ENCODE peak calls at places on chromosome 2, in eight cellular contexts. One of them, this sample, is unnamed.

GRCh38 chr2:119123359-119123758 is 35.2 kb downstream of the C1QL2 start:
- DNase-seq in lung: no peak
- DNase-seq in stimulated activated CD4-positive, alpha-beta T cell treated with anti-CD3 and anti-CD28 coated beads, Interleukin-12 subunit alpha, Interleukin-12 subunit beta, amount 100 ng/mL, for 48 hours: no peak
- DNase-seq in NCI-H510A: no peak
- DNase-seq in H4: no peak
- DNase-seq in NCI-H2081 treated with DMSO at 0.1 percent for 48 hours: no peak
- DNase-seq in T1000: no peak
- DNase-seq in dorsolateral prefrontal cortex: peak; percentile 57
- DNase-seq in this sample: no peak

GRCh38 chr2:1745171-1746023 is 1.1 kb upstream of the PXDN start:
- DNase-seq in dorsolateral prefrontal cortex: no peak
- DNase-seq in NCI-H2081 treated with DMSO at 0.1 percent for 48 hours: no peak
- DNase-seq in stimulated activated CD4-positive, alpha-beta T cell treated with anti-CD3 and anti-CD28 coated beads, Interleukin-12 subunit alpha, Interleukin-12 subunit beta, amount 100 ng/mL, for 48 hours: no peak
- DNase-seq in NCI-H510A: no peak
- DNase-seq in lung: peak; percentile 24
- DNase-seq in H4: no peak
- DNase-seq in T1000: no peak
- DNase-seq in this sample: peak; percentile 10

GRCh38 chr2:196685792-196686191 is 46.3 kb downstream of the CCDC150 start:
- DNase-seq in dorsolateral prefrontal cortex: no peak
- DNase-seq in lung: no peak
- DNase-seq in NCI-H2081 treated with DMSO at 0.1 percent for 48 hours: no peak
- DNase-seq in NCI-H510A: no peak
- DNase-seq in T1000: no peak
- DNase-seq in stimulated activated CD4-positive, alpha-beta T cell treated with anti-CD3 and anti-CD28 coated beads, Interleukin-12 subunit alpha, Interleukin-12 subunit beta, amount 100 ng/mL, for 48 hours: no peak
- DNase-seq in H4: no peak
- DNase-seq in this sample: no peak

GRCh38 chr2:236085211-236085610 is 83.0 kb downstream of the GBX2 start:
- DNase-seq in NCI-H2081 treated with DMSO at 0.1 percent for 48 hours: no peak
- DNase-seq in H4: no peak
- DNase-seq in NCI-H510A: no peak
- DNase-seq in T1000: no peak
- DNase-seq in dorsolateral prefrontal cortex: no peak
- DNase-seq in lung: no peak
- DNase-seq in stimulated activated CD4-positive, alpha-beta T cell treated with anti-CD3 and anti-CD28 coated beads, Interleukin-12 subunit alpha, Interleukin-12 subunit beta, amount 100 ng/mL, for 48 hours: no peak
- DNase-seq in this sample: no peak

GRCh38 chr2:10909050-10909995 is 2.4 kb upstream of the KCNF1 start:
- DNase-seq in dorsolateral prefrontal cortex: no peak
- DNase-seq in H4: no peak
- DNase-seq in NCI-H510A: no peak
- DNase-seq in T1000: no peak
- DNase-seq in NCI-H2081 treated with DMSO at 0.1 percent for 48 hours: no peak
- DNase-seq in lung: no peak
- DNase-seq in stimulated activated CD4-positive, alpha-beta T cell treated with anti-CD3 and anti-CD28 coated beads, Interleukin-12 subunit alpha, Interleukin-12 subunit beta, amount 100 ng/mL, for 48 hours: no peak
- DNase-seq in this sample: peak; percentile 81

GRCh38 chr2:72116081-72116533 is 31.6 kb downstream of the CYP26B1 start:
- DNase-seq in NCI-H510A: no peak
- DNase-seq in stimulated activated CD4-positive, alpha-beta T cell treated with anti-CD3 and anti-CD28 coated beads, Interleukin-12 subunit alpha, Interleukin-12 subunit beta, amount 100 ng/mL, for 48 hours: no peak
- DNase-seq in lung: no peak
- DNase-seq in NCI-H2081 treated with DMSO at 0.1 percent for 48 hours: no peak
- DNase-seq in T1000: peak; percentile 68
- DNase-seq in dorsolateral prefrontal cortex: no peak
- DNase-seq in H4: peak; percentile 65
- DNase-seq in this sample: peak; percentile 64

GRCh38 chr2:9071584-9072124 is 68.2 kb upstream of the MBOAT2 start:
- DNase-seq in lung: no peak
- DNase-seq in NCI-H2081 treated with DMSO at 0.1 percent for 48 hours: no peak
- DNase-seq in dorsolateral prefrontal cortex: no peak
- DNase-seq in stimulated activated CD4-positive, alpha-beta T cell treated with anti-CD3 and anti-CD28 coated beads, Interleukin-12 subunit alpha, Interleukin-12 subunit beta, amount 100 ng/mL, for 48 hours: no peak
- DNase-seq in H4: no peak
- DNase-seq in NCI-H510A: no peak
- DNase-seq in T1000: no peak
- DNase-seq in this sample: no peak

GRCh38 chr2:216619411-216620393 is 13.5 kb upstream of the IGFBP2 start:
- DNase-seq in H4: peak; percentile 30
- DNase-seq in T1000: no peak
- DNase-seq in NCI-H510A: peak; percentile 68
- DNase-seq in lung: no peak
- DNase-seq in NCI-H2081 treated with DMSO at 0.1 percent for 48 hours: peak; percentile 82
- DNase-seq in dorsolateral prefrontal cortex: no peak
- DNase-seq in stimulated activated CD4-positive, alpha-beta T cell treated with anti-CD3 and anti-CD28 coated beads, Interleukin-12 subunit alpha, Interleukin-12 subunit beta, amount 100 ng/mL, for 48 hours: no peak
- DNase-seq in this sample: no peak

GRCh38 chr2:166376488-166376828 is 714 bp upstream of the SCN9A start:
- DNase-seq in NCI-H2081 treated with DMSO at 0.1 percent for 48 hours: no peak
- DNase-seq in H4: no peak
- DNase-seq in lung: no peak
- DNase-seq in T1000: peak; percentile 3
- DNase-seq in dorsolateral prefrontal cortex: no peak
- DNase-seq in stimulated activated CD4-positive, alpha-beta T cell treated with anti-CD3 and anti-CD28 coated beads, Interleukin-12 subunit alpha, Interleukin-12 subunit beta, amount 100 ng/mL, for 48 hours: no peak
- DNase-seq in NCI-H510A: no peak
- DNase-seq in this sample: no peak

GRCh38 chr2:101120124-101120996 is 30.8 kb downstream of the TBC1D8 start:
- DNase-seq in stimulated activated CD4-positive, alpha-beta T cell treated with anti-CD3 and anti-CD28 coated beads, Interleukin-12 subunit alpha, Interleukin-12 subunit beta, amount 100 ng/mL, for 48 hours: no peak
- DNase-seq in lung: peak; percentile 85
- DNase-seq in H4: peak; percentile 73
- DNase-seq in NCI-H510A: no peak
- DNase-seq in dorsolateral prefrontal cortex: no peak
- DNase-seq in T1000: peak; percentile 38
- DNase-seq in NCI-H2081 treated with DMSO at 0.1 percent for 48 hours: no peak
- DNase-seq in this sample: no peak

GRCh38 chr2:29165362-29166236 is 50.4 kb downstream of the CLIP4 start:
- DNase-seq in stimulated activated CD4-positive, alpha-beta T cell treated with anti-CD3 and anti-CD28 coated beads, Interleukin-12 subunit alpha, Interleukin-12 subunit beta, amount 100 ng/mL, for 48 hours: no peak
- DNase-seq in NCI-H2081 treated with DMSO at 0.1 percent for 48 hours: no peak
- DNase-seq in lung: no peak
- DNase-seq in NCI-H510A: no peak
- DNase-seq in dorsolateral prefrontal cortex: no peak
- DNase-seq in H4: peak; percentile 39
- DNase-seq in T1000: no peak
- DNase-seq in this sample: no peak

GRCh38 chr2:74596584-74596983 is 42.1 kb downstream of the DOK1 start:
- DNase-seq in stimulated activated CD4-positive, alpha-beta T cell treated with anti-CD3 and anti-CD28 coated beads, Interleukin-12 subunit alpha, Interleukin-12 subunit beta, amount 100 ng/mL, for 48 hours: no peak
- DNase-seq in NCI-H2081 treated with DMSO at 0.1 percent for 48 hours: no peak
- DNase-seq in H4: no peak
- DNase-seq in NCI-H510A: no peak
- DNase-seq in dorsolateral prefrontal cortex: no peak
- DNase-seq in T1000: no peak
- DNase-seq in lung: no peak
- DNase-seq in this sample: no peak

GRCh38 chr2:232276739-232277313 is 101.7 kb upstream of the ALPP start:
- DNase-seq in dorsolateral prefrontal cortex: no peak
- DNase-seq in NCI-H2081 treated with DMSO at 0.1 percent for 48 hours: no peak
- DNase-seq in H4: no peak
- DNase-seq in T1000: no peak
- DNase-seq in stimulated activated CD4-positive, alpha-beta T cell treated with anti-CD3 and anti-CD28 coated beads, Interleukin-12 subunit alpha, Interleukin-12 subunit beta, amount 100 ng/mL, for 48 hours: no peak
- DNase-seq in lung: no peak
- DNase-seq in NCI-H510A: no peak
- DNase-seq in this sample: peak; percentile 40

GRCh38 chr2:95029898-95030341 is 4.4 kb downstream of the MAL start:
- DNase-seq in dorsolateral prefrontal cortex: no peak
- DNase-seq in lung: no peak
- DNase-seq in NCI-H510A: no peak
- DNase-seq in T1000: no peak
- DNase-seq in NCI-H2081 treated with DMSO at 0.1 percent for 48 hours: no peak
- DNase-seq in H4: no peak
- DNase-seq in stimulated activated CD4-positive, alpha-beta T cell treated with anti-CD3 and anti-CD28 coated beads, Interleukin-12 subunit alpha, Interleukin-12 subunit beta, amount 100 ng/mL, for 48 hours: no peak
- DNase-seq in this sample: no peak

GRCh38 chr2:68620762-68621161 is 22.6 kb upstream of the PROKR1 start:
- DNase-seq in dorsolateral prefrontal cortex: no peak
- DNase-seq in stimulated activated CD4-positive, alpha-beta T cell treated with anti-CD3 and anti-CD28 coated beads, Interleukin-12 subunit alpha, Interleukin-12 subunit beta, amount 100 ng/mL, for 48 hours: no peak
- DNase-seq in lung: no peak
- DNase-seq in H4: no peak
- DNase-seq in NCI-H510A: no peak
- DNase-seq in T1000: no peak
- DNase-seq in NCI-H2081 treated with DMSO at 0.1 percent for 48 hours: no peak
- DNase-seq in this sample: no peak

GRCh38 chr2:47437287-47437686 is 34.3 kb downstream of the MSH2 start:
- DNase-seq in stimulated activated CD4-positive, alpha-beta T cell treated with anti-CD3 and anti-CD28 coated beads, Interleukin-12 subunit alpha, Interleukin-12 subunit beta, amount 100 ng/mL, for 48 hours: no peak
- DNase-seq in lung: no peak
- DNase-seq in NCI-H510A: no peak
- DNase-seq in H4: peak; percentile 21
- DNase-seq in dorsolateral prefrontal cortex: no peak
- DNase-seq in NCI-H2081 treated with DMSO at 0.1 percent for 48 hours: no peak
- DNase-seq in T1000: no peak
- DNase-seq in this sample: no peak

GRCh38 chr2:219252084-219252483 is 959 bp upstream of the TUBA4B start:
- DNase-seq in T1000: no peak
- DNase-seq in H4: no peak
- DNase-seq in stimulated activated CD4-positive, alpha-beta T cell treated with anti-CD3 and anti-CD28 coated beads, Interleukin-12 subunit alpha, Interleukin-12 subunit beta, amount 100 ng/mL, for 48 hours: no peak
- DNase-seq in NCI-H2081 treated with DMSO at 0.1 percent for 48 hours: no peak
- DNase-seq in dorsolateral prefrontal cortex: no peak
- DNase-seq in lung: no peak
- DNase-seq in NCI-H510A: peak; percentile 8
- DNase-seq in this sample: no peak

GRCh38 chr2:189412330-189412953 is 28.8 kb upstream of the WDR75 start:
- DNase-seq in T1000: peak; percentile 5
- DNase-seq in H4: peak; percentile 44
- DNase-seq in dorsolateral prefrontal cortex: no peak
- DNase-seq in NCI-H510A: no peak
- DNase-seq in stimulated activated CD4-positive, alpha-beta T cell treated with anti-CD3 and anti-CD28 coated beads, Interleukin-12 subunit alpha, Interleukin-12 subunit beta, amount 100 ng/mL, for 48 hours: peak; percentile 7
- DNase-seq in lung: no peak
- DNase-seq in NCI-H2081 treated with DMSO at 0.1 percent for 48 hours: peak; percentile 3
- DNase-seq in this sample: peak; percentile 19

GRCh38 chr2:96878171-96878570 is 8.3 kb upstream of the SEMA4C start:
- DNase-seq in T1000: no peak
- DNase-seq in H4: no peak
- DNase-seq in stimulated activated CD4-positive, alpha-beta T cell treated with anti-CD3 and anti-CD28 coated beads, Interleukin-12 subunit alpha, Interleukin-12 subunit beta, amount 100 ng/mL, for 48 hours: no peak
- DNase-seq in dorsolateral prefrontal cortex: no peak
- DNase-seq in NCI-H2081 treated with DMSO at 0.1 percent for 48 hours: no peak
- DNase-seq in lung: no peak
- DNase-seq in NCI-H510A: no peak
- DNase-seq in this sample: no peak

GRCh38 chr2:156229724-156230362 is 102.7 kb downstream of the NR4A2 start:
- DNase-seq in NCI-H510A: no peak
- DNase-seq in H4: peak; percentile 41
- DNase-seq in T1000: no peak
- DNase-seq in stimulated activated CD4-positive, alpha-beta T cell treated with anti-CD3 and anti-CD28 coated beads, Interleukin-12 subunit alpha, Interleukin-12 subunit beta, amount 100 ng/mL, for 48 hours: no peak
- DNase-seq in NCI-H2081 treated with DMSO at 0.1 percent for 48 hours: no peak
- DNase-seq in lung: no peak
- DNase-seq in dorsolateral prefrontal cortex: no peak
- DNase-seq in this sample: no peak

GRCh38 chr2:240300261-240300821 is 135.1 kb upstream of the GPC1 start:
- DNase-seq in dorsolateral prefrontal cortex: no peak
- DNase-seq in NCI-H2081 treated with DMSO at 0.1 percent for 48 hours: no peak
- DNase-seq in NCI-H510A: no peak
- DNase-seq in H4: no peak
- DNase-seq in lung: peak; percentile 21
- DNase-seq in T1000: no peak
- DNase-seq in stimulated activated CD4-positive, alpha-beta T cell treated with anti-CD3 and anti-CD28 coated beads, Interleukin-12 subunit alpha, Interleukin-12 subunit beta, amount 100 ng/mL, for 48 hours: no peak
- DNase-seq in this sample: no peak

GRCh38 chr2:129857200-129857599 is 122.3 kb upstream of the RAB6C start:
- DNase-seq in H4: no peak
- DNase-seq in dorsolateral prefrontal cortex: no peak
- DNase-seq in NCI-H2081 treated with DMSO at 0.1 percent for 48 hours: no peak
- DNase-seq in NCI-H510A: no peak
- DNase-seq in stimulated activated CD4-positive, alpha-beta T cell treated with anti-CD3 and anti-CD28 coated beads, Interleukin-12 subunit alpha, Interleukin-12 subunit beta, amount 100 ng/mL, for 48 hours: no peak
- DNase-seq in T1000: no peak
- DNase-seq in lung: no peak
- DNase-seq in this sample: no peak

GRCh38 chr2:134170269-134170668 is 83.6 kb upstream of the MGAT5 start:
- DNase-seq in H4: no peak
- DNase-seq in NCI-H2081 treated with DMSO at 0.1 percent for 48 hours: no peak
- DNase-seq in lung: no peak
- DNase-seq in dorsolateral prefrontal cortex: no peak
- DNase-seq in stimulated activated CD4-positive, alpha-beta T cell treated with anti-CD3 and anti-CD28 coated beads, Interleukin-12 subunit alpha, Interleukin-12 subunit beta, amount 100 ng/mL, for 48 hours: no peak
- DNase-seq in T1000: no peak
- DNase-seq in NCI-H510A: no peak
- DNase-seq in this sample: no peak

GRCh38 chr2:23926750-23927627 is at the start of gene ATAD2B:
- DNase-seq in dorsolateral prefrontal cortex: peak; percentile 90
- DNase-seq in T1000: peak; percentile 92
- DNase-seq in H4: peak; percentile 78
- DNase-seq in lung: peak; percentile 92
- DNase-seq in NCI-H510A: peak; percentile 87
- DNase-seq in NCI-H2081 treated with DMSO at 0.1 percent for 48 hours: peak; percentile 85
- DNase-seq in stimulated activated CD4-positive, alpha-beta T cell treated with anti-CD3 and anti-CD28 coated beads, Interleukin-12 subunit alpha, Interleukin-12 subunit beta, amount 100 ng/mL, for 48 hours: peak; percentile 90
- DNase-seq in this sample: peak; percentile 95

GRCh38 chr2:98757904-98758421 is 27.0 kb upstream of the MGAT4A start:
- DNase-seq in NCI-H2081 treated with DMSO at 0.1 percent for 48 hours: no peak
- DNase-seq in NCI-H510A: no peak
- DNase-seq in dorsolateral prefrontal cortex: peak; percentile 42
- DNase-seq in stimulated activated CD4-positive, alpha-beta T cell treated with anti-CD3 and anti-CD28 coated beads, Interleukin-12 subunit alpha, Interleukin-12 subunit beta, amount 100 ng/mL, for 48 hours: no peak
- DNase-seq in T1000: no peak
- DNase-seq in lung: peak; percentile 88
- DNase-seq in H4: peak; percentile 85
- DNase-seq in this sample: no peak

GRCh38 chr2:221501210-221501882 is 70.8 kb downstream of the EPHA4 start:
- DNase-seq in NCI-H2081 treated with DMSO at 0.1 percent for 48 hours: no peak
- DNase-seq in H4: peak; percentile 35
- DNase-seq in T1000: no peak
- DNase-seq in lung: peak; percentile 42
- DNase-seq in dorsolateral prefrontal cortex: no peak
- DNase-seq in NCI-H510A: no peak
- DNase-seq in stimulated activated CD4-positive, alpha-beta T cell treated with anti-CD3 and anti-CD28 coated beads, Interleukin-12 subunit alpha, Interleukin-12 subunit beta, amount 100 ng/mL, for 48 hours: no peak
- DNase-seq in this sample: no peak

GRCh38 chr2:106068415-106068814 is 125.7 kb downstream of the UXS1 start:
- DNase-seq in dorsolateral prefrontal cortex: no peak
- DNase-seq in H4: no peak
- DNase-seq in NCI-H2081 treated with DMSO at 0.1 percent for 48 hours: no peak
- DNase-seq in NCI-H510A: no peak
- DNase-seq in lung: peak; percentile 10
- DNase-seq in stimulated activated CD4-positive, alpha-beta T cell treated with anti-CD3 and anti-CD28 coated beads, Interleukin-12 subunit alpha, Interleukin-12 subunit beta, amount 100 ng/mL, for 48 hours: no peak
- DNase-seq in T1000: no peak
- DNase-seq in this sample: no peak

GRCh38 chr2:64404002-64404731 is 49.8 kb upstream of the LGALSL start:
- DNase-seq in T1000: no peak
- DNase-seq in stimulated activated CD4-positive, alpha-beta T cell treated with anti-CD3 and anti-CD28 coated beads, Interleukin-12 subunit alpha, Interleukin-12 subunit beta, amount 100 ng/mL, for 48 hours: no peak
- DNase-seq in NCI-H2081 treated with DMSO at 0.1 percent for 48 hours: peak; percentile 80
- DNase-seq in dorsolateral prefrontal cortex: peak; percentile 64
- DNase-seq in lung: peak; percentile 88
- DNase-seq in NCI-H510A: no peak
- DNase-seq in H4: peak; percentile 94
- DNase-seq in this sample: peak; percentile 77

GRCh38 chr2:230473378-230473777 is 57.4 kb downstream of the SP100 start:
- DNase-seq in H4: no peak
- DNase-seq in NCI-H2081 treated with DMSO at 0.1 percent for 48 hours: no peak
- DNase-seq in stimulated activated CD4-positive, alpha-beta T cell treated with anti-CD3 and anti-CD28 coated beads, Interleukin-12 subunit alpha, Interleukin-12 subunit beta, amount 100 ng/mL, for 48 hours: no peak
- DNase-seq in dorsolateral prefrontal cortex: no peak
- DNase-seq in lung: no peak
- DNase-seq in NCI-H510A: no peak
- DNase-seq in T1000: no peak
- DNase-seq in this sample: no peak

GRCh38 chr2:61218076-61218816 is 56.3 kb downstream of the C2orf74 start:
- DNase-seq in dorsolateral prefrontal cortex: no peak
- DNase-seq in NCI-H2081 treated with DMSO at 0.1 percent for 48 hours: no peak
- DNase-seq in lung: no peak
- DNase-seq in NCI-H510A: no peak
- DNase-seq in stimulated activated CD4-positive, alpha-beta T cell treated with anti-CD3 and anti-CD28 coated beads, Interleukin-12 subunit alpha, Interleukin-12 subunit beta, amount 100 ng/mL, for 48 hours: no peak
- DNase-seq in T1000: no peak
- DNase-seq in H4: no peak
- DNase-seq in this sample: no peak